ENCODE peak calls at places on chromosomes 4 and X, in seven cellular contexts. X, P, F, E, M, U and T are unnamed samples.

GRCh38 chr4:38060829-38061431 is 100.7 kb downstream of the PTTG2 start:
- DNase-seq in P (no peak), M (no peak), X (no peak), E (no peak), U (no peak), F (no peak), T (no peak)

GRCh38 chr4:98467627-98468072 is 190.8 kb downstream of the TSPAN5 start:
- DNase-seq in P (peak; percentile 68), E (peak; percentile 78), F (peak; percentile 43), M (peak; percentile 71), U (peak; percentile 52), X (peak; percentile 85), T (peak; percentile 87)

GRCh38 chr4:147370473-147370872 is 110.4 kb upstream of the EDNRA start:
- DNase-seq in X (no peak), F (no peak), M (peak; percentile 9), E (no peak), P (no peak), U (no peak), T (no peak)

GRCh38 chr4:59091376-59092142 is 1981.4 kb upstream of the IGFBP7 start:
- DNase-seq in E (no peak), X (no peak), P (no peak), F (no peak), M (no peak), U (no peak), T (peak; percentile 24)

GRCh38 chrX:3271485-3272186 is 74.8 kb downstream of the MXRA5 start:
- DNase-seq in X (no peak), F (no peak), E (no peak), M (peak; percentile 79), U (no peak), P (no peak), T (peak; percentile 45)

GRCh38 chr4:184165291-184165690 is 52.4 kb downstream of the ENPP6 start:
- DNase-seq in E (no peak), X (no peak), P (no peak), M (peak; percentile 3), U (no peak), F (no peak), T (peak; percentile 5)

GRCh38 chr4:84530449-84530848 is 31.4 kb upstream of the NKX6-1 start:
- DNase-seq in X (no peak), P (no peak), F (no peak), U (no peak), E (no peak), M (no peak), T (no peak)

GRCh38 chr4:147311956-147312355 is 168.9 kb upstream of the EDNRA start:
- DNase-seq in X (no peak), E (no peak), F (no peak), U (no peak), M (no peak), P (no peak), T (no peak)

GRCh38 chr4:125719987-125720386 is 405.2 kb downstream of the FAT4 start:
- DNase-seq in E (no peak), M (no peak), U (no peak), X (no peak), F (no peak), P (no peak), T (no peak)

GRCh38 chr4:119858176-119858575 is 208.5 kb downstream of the MAD2L1 start:
- DNase-seq in P (no peak), E (no peak), X (no peak), M (no peak), U (no peak), F (no peak), T (no peak)

GRCh38 chrX:54708404-54708803 is 89.7 kb downstream of the ITIH6 start:
- DNase-seq in M (no peak), U (no peak), F (no peak), E (no peak), X (no peak), P (no peak), T (no peak)

GRCh38 chr4:183200453-183200852 is 101.4 kb downstream of the WWC2 start:
- DNase-seq in F (peak; percentile 21), U (no peak), X (peak; percentile 47), P (no peak), E (peak; percentile 83), M (peak; percentile 39), T (no peak)

GRCh38 chr4:20386001-20386740 is 134.5 kb downstream of the SLIT2 start:
- DNase-seq in F (no peak), U (no peak), X (no peak), E (no peak), P (no peak), M (no peak), T (no peak)

GRCh38 chrX:81263067-81263466 is 61.2 kb downstream of the SH3BGRL start:
- DNase-seq in P (no peak), M (no peak), X (no peak), F (no peak), E (no peak), U (no peak), T (no peak)

GRCh38 chr4:158295053-158295452 is 84.8 kb downstream of the TMEM144 start:
- DNase-seq in F (no peak), P (no peak), U (no peak), E (no peak), M (no peak), X (no peak), T (peak; percentile 10)

GRCh38 chr4:68591204-68591603 is 15.1 kb upstream of the UGT2B17 start:
- DNase-seq in X (no peak), U (no peak), M (peak; percentile 5), E (no peak), F (no peak), P (no peak), T (no peak)

GRCh38 chr4:5199912-5200311 is 148.6 kb downstream of the STK32B start:
- DNase-seq in F (no peak), X (no peak), U (no peak), E (no peak), M (no peak), P (no peak), T (no peak)

GRCh38 chrX:52217494-52218160 is 32.9 kb downstream of the MAGED4 start:
- DNase-seq in P (no peak), F (no peak), E (no peak), X (no peak), U (no peak), M (no peak), T (peak; percentile 9)

GRCh38 chrX:110143454-110144210 is 140.7 kb downstream of the TMEM164 start:
- DNase-seq in M (no peak), P (no peak), E (no peak), F (no peak), U (no peak), X (no peak), T (no peak)

GRCh38 chrX:124239911-124240310 is 92.5 kb upstream of the TEX13D start:
- DNase-seq in P (no peak), F (no peak), E (no peak), X (no peak), M (no peak), U (peak; percentile 0), T (no peak)

GRCh38 chrX:69285881-69286545 is 120.8 kb upstream of the PJA1 start:
- DNase-seq in U (peak; percentile 42), M (no peak), X (peak; percentile 73), P (peak; percentile 79), F (peak; percentile 14), E (peak; percentile 53), T (peak; percentile 55)

GRCh38 chrX:46257451-46257879 is 287.8 kb downstream of the ZNF674 start:
- DNase-seq in E (no peak), X (no peak), U (no peak), M (no peak), P (no peak), F (no peak), T (no peak)

GRCh38 chrX:48942895-48943294 is 14.5 kb downstream of the OTUD5 start:
- DNase-seq in U (no peak), X (no peak), F (no peak), M (no peak), E (no peak), P (no peak), T (no peak)

GRCh38 chr4:148530114-148530513 is 87.9 kb upstream of the NR3C2 start:
- DNase-seq in X (no peak), F (no peak), E (no peak), U (no peak), P (no peak), M (no peak), T (no peak)

GRCh38 chrX:41010188-41010846 is 74.9 kb upstream of the USP9X start:
- DNase-seq in M (no peak), E (peak; percentile 82), X (peak; percentile 84), P (peak; percentile 29), U (peak; percentile 20), F (peak; percentile 32), T (peak; percentile 91)

GRCh38 chr4:81486502-81486901 is 14.8 kb upstream of the RASGEF1B start:
- DNase-seq in M (no peak), E (no peak), U (no peak), X (no peak), P (no peak), F (no peak), T (no peak)

GRCh38 chr4:88737304-88738015 is 39.8 kb upstream of the NAP1L5 start:
- DNase-seq in P (peak; percentile 61), X (peak; percentile 50), U (peak; percentile 7), M (no peak), F (no peak), E (no peak), T (peak; percentile 94)

GRCh38 chr4:82217986-82218715 is 155.6 kb downstream of the HNRNPD start:
- DNase-seq in X (no peak), M (no peak), F (no peak), U (no peak), P (no peak), E (no peak), T (no peak)

GRCh38 chr4:86848136-86848535 is 1.0 kb downstream of the SLC10A6 start:
- DNase-seq in P (no peak), X (no peak), M (no peak), U (no peak), F (no peak), E (no peak), T (no peak)

GRCh38 chr4:35934370-35934981 is 309.8 kb downstream of the ARAP2 start:
- DNase-seq in U (no peak), M (peak; percentile 31), E (no peak), X (no peak), F (no peak), P (peak; percentile 4), T (peak; percentile 60)

GRCh38 chrX:130637591-130637990 is 235.8 kb downstream of the RBMX2 start:
- DNase-seq in E (no peak), F (no peak), M (no peak), P (no peak), X (no peak), U (no peak), T (no peak)